ENCODE peak calls at places on chromosomes 2 and 18, in nine cellular contexts. G is breast epithelium, O is HCT116, T is NB4, N is A549, J is ovary, U is uterus, F is heart left ventricle, Y is transverse colon. A is an unnamed sample.

GRCh38 chr2:71071681-71072398 is 3.4 kb downstream of the NAGK start:
- DNase-seq in N (no peak), G (no peak), Y (peak), T (peak), J (no peak), F (no peak), O (no peak), U (no peak), A (peak)

GRCh38 chr18:67854340-67854739 is 337.8 kb upstream of the DSEL start:
- DNase-seq in O (no peak), Y (no peak), N (no peak), U (no peak), G (no peak), J (no peak), F (no peak), T (no peak), A (no peak)

GRCh38 chr2:48344441-48344756 is 185.6 kb upstream of the STON1 start:
- DNase-seq in U (no peak), F (no peak), O (no peak), T (no peak), Y (no peak), J (no peak), N (no peak), G (no peak), A (no peak)

GRCh38 chr2:231227309-231228162 is 29.1 kb downstream of the ARMC9 start:
- DNase-seq in Y (peak), O (peak), T (peak), F (peak), J (peak), G (no peak), N (peak), U (peak), A (peak)

GRCh38 chr2:185227391-185227790 is 511.2 kb upstream of the FSIP2 start:
- DNase-seq in N (no peak), J (no peak), T (no peak), U (no peak), Y (no peak), O (no peak), G (no peak), F (no peak), A (no peak)

GRCh38 chr2:126785862-126786261 is 112.8 kb upstream of the TEX51 start:
- DNase-seq in U (no peak), N (no peak), Y (no peak), O (no peak), T (no peak), G (no peak), J (no peak), F (no peak), A (no peak)

GRCh38 chr2:160871096-160871495 is 289.1 kb upstream of the TANK start:
- DNase-seq in N (no peak), G (no peak), Y (no peak), O (no peak), T (no peak), J (no peak), U (no peak), F (peak), A (no peak)

GRCh38 chr2:98175811-98176210 is 88.8 kb downstream of the VWA3B start:
- DNase-seq in J (no peak), G (no peak), Y (peak), O (peak), N (no peak), U (no peak), F (no peak), T (peak), A (peak)

GRCh38 chr18:69817335-69817935 is 130.2 kb downstream of the CD226 start:
- DNase-seq in F (no peak), Y (no peak), N (no peak), G (no peak), T (no peak), U (no peak), O (no peak), J (no peak), A (no peak)

GRCh38 chr2:154470386-154470785 is 228.1 kb upstream of the KCNJ3 start:
- DNase-seq in T (no peak), U (no peak), F (no peak), N (no peak), J (no peak), O (no peak), Y (no peak), G (no peak), A (no peak)

GRCh38 chr2:38626326-38627031 is 23.8 kb upstream of the HNRNPLL start:
- DNase-seq in N (no peak), O (no peak), F (no peak), G (no peak), J (no peak), T (peak), Y (no peak), U (no peak), A (peak)

GRCh38 chr18:76426738-76427305 is 68.2 kb downstream of the ZNF516 start:
- DNase-seq in U (peak), J (peak), F (no peak), N (peak), T (peak), Y (peak), G (no peak), O (peak), A (no peak)

GRCh38 chr2:144498215-144498614 is 21.7 kb downstream of the ZEB2 start:
- DNase-seq in F (no peak), N (no peak), J (no peak), U (no peak), O (no peak), Y (no peak), G (no peak), T (peak), A (no peak)

GRCh38 chr2:108604196-108604595 is 69.9 kb downstream of the LIMS1 start:
- DNase-seq in U (no peak), J (no peak), O (no peak), Y (no peak), F (no peak), G (no peak), T (peak), N (no peak), A (no peak)

GRCh38 chr2:23696163-23697045 is 230.5 kb downstream of the ATAD2B start:
- DNase-seq in O (no peak), T (no peak), G (peak), J (no peak), F (no peak), Y (no peak), U (no peak), N (no peak), A (no peak)

GRCh38 chr2:178530625-178531142 is 50.4 kb downstream of the PLEKHA3 start:
- DNase-seq in T (peak), O (no peak), U (no peak), G (no peak), J (no peak), Y (no peak), F (no peak), N (no peak), A (no peak)

GRCh38 chr2:113251118-113251517 is 27.6 kb downstream of the PAX8 start:
- DNase-seq in N (no peak), O (no peak), G (no peak), J (no peak), T (peak), U (no peak), F (no peak), Y (peak), A (peak)

GRCh38 chr18:12520442-12520992 is 112.8 kb downstream of the PRELID3A start:
- DNase-seq in T (no peak), Y (no peak), J (no peak), N (no peak), U (peak), F (no peak), O (no peak), G (no peak), A (no peak)

GRCh38 chr18:32714571-32715148 is 58.2 kb downstream of the KLHL14 start:
- DNase-seq in G (no peak), T (peak), O (peak), Y (peak), F (no peak), U (no peak), N (peak), J (no peak), A (no peak)

GRCh38 chr18:9392726-9393125 is 58.2 kb downstream of the TWSG1 start:
- DNase-seq in N (no peak), J (no peak), T (no peak), G (no peak), F (no peak), O (no peak), Y (no peak), U (no peak), A (no peak)

GRCh38 chr2:221896505-221897151 is 324.5 kb upstream of the EPHA4 start:
- DNase-seq in G (no peak), T (no peak), U (no peak), N (no peak), F (peak), Y (no peak), J (no peak), O (no peak), A (no peak)

GRCh38 chr2:467892-468630 is 180.2 kb upstream of the ALKAL2 start:
- DNase-seq in F (no peak), G (no peak), U (no peak), J (no peak), T (no peak), O (no peak), N (no peak), Y (no peak), A (no peak)

GRCh38 chr18:55586841-55587240 is 1.2 kb downstream of the TCF4 start:
- DNase-seq in Y (no peak), O (no peak), F (no peak), J (no peak), T (no peak), N (no peak), U (no peak), G (no peak), A (no peak)

GRCh38 chr18:54217624-54218023 is 6.8 kb downstream of the MBD2 start:
- DNase-seq in F (no peak), U (no peak), J (no peak), Y (no peak), N (no peak), T (no peak), O (no peak), G (no peak), A (no peak)

GRCh38 chr2:162025121-162025911 is 48.7 kb downstream of the DPP4 start:
- DNase-seq in U (no peak), T (no peak), Y (no peak), F (no peak), G (no peak), O (no peak), N (no peak), J (no peak), A (no peak)

GRCh38 chr2:102891261-102891660 is 129.4 kb downstream of the TMEM182 start:
- DNase-seq in U (no peak), T (peak), J (no peak), F (no peak), N (no peak), Y (no peak), O (no peak), G (no peak), A (no peak)

GRCh38 chr2:187415449-187415848 is 32.6 kb downstream of the CALCRL start:
- DNase-seq in U (no peak), Y (no peak), J (no peak), T (no peak), G (no peak), N (no peak), O (no peak), F (no peak), A (no peak)

GRCh38 chr2:190746971-190747761 is 98.3 kb downstream of the NAB1 start:
- DNase-seq in G (no peak), T (peak), J (no peak), Y (no peak), F (no peak), O (no peak), N (no peak), U (no peak), A (no peak)

GRCh38 chr2:207148025-207148424 is 17.7 kb downstream of the KLF7 start:
- DNase-seq in T (no peak), O (no peak), N (no peak), U (peak), J (no peak), Y (no peak), G (no peak), F (no peak), A (no peak)

GRCh38 chr2:38146302-38146916 is 70.5 kb upstream of the CYP1B1 start:
- DNase-seq in N (peak), U (peak), F (peak), T (peak), J (peak), Y (peak), O (peak), G (no peak), A (no peak)

GRCh38 chr2:10337449-10337848 is 34.7 kb downstream of the HPCAL1 start:
- DNase-seq in O (no peak), N (no peak), G (no peak), Y (no peak), U (no peak), J (no peak), T (no peak), F (no peak), A (no peak)

GRCh38 chr2:209348453-209348852 is 75.4 kb upstream of the MAP2 start:
- DNase-seq in J (no peak), T (no peak), O (no peak), G (no peak), U (no peak), F (no peak), N (no peak), Y (no peak), A (no peak)

GRCh38 chr18:49666045-49666444 is 104.2 kb downstream of the LIPG start:
- DNase-seq in T (peak), G (no peak), Y (no peak), O (no peak), F (no peak), J (no peak), U (no peak), N (no peak), A (no peak)

GRCh38 chr2:64204006-64204632 is 59.9 kb upstream of the PELI1 start:
- DNase-seq in G (no peak), N (no peak), O (no peak), J (peak), F (peak), T (peak), Y (peak), U (no peak), A (peak)

GRCh38 chr2:202681688-202682205 is 47.0 kb downstream of the FAM117B start:
- DNase-seq in T (no peak), N (no peak), U (no peak), J (no peak), O (no peak), F (no peak), Y (peak), G (no peak), A (no peak)

GRCh38 chr2:145421841-145422240 is 901.9 kb upstream of the ZEB2 start:
- DNase-seq in N (no peak), T (no peak), F (no peak), G (no peak), J (no peak), O (no peak), Y (no peak), U (no peak), A (no peak)

GRCh38 chr2:130891968-130892367 is 55.3 kb downstream of the ARHGEF4 start:
- DNase-seq in Y (no peak), N (no peak), T (no peak), O (no peak), F (no peak), U (no peak), G (no peak), J (no peak), A (no peak)

GRCh38 chr2:212249451-212249850 is 289.2 kb downstream of the ERBB4 start:
- DNase-seq in O (no peak), U (no peak), T (peak), J (no peak), Y (no peak), N (no peak), G (no peak), F (no peak), A (no peak)

DNA sequence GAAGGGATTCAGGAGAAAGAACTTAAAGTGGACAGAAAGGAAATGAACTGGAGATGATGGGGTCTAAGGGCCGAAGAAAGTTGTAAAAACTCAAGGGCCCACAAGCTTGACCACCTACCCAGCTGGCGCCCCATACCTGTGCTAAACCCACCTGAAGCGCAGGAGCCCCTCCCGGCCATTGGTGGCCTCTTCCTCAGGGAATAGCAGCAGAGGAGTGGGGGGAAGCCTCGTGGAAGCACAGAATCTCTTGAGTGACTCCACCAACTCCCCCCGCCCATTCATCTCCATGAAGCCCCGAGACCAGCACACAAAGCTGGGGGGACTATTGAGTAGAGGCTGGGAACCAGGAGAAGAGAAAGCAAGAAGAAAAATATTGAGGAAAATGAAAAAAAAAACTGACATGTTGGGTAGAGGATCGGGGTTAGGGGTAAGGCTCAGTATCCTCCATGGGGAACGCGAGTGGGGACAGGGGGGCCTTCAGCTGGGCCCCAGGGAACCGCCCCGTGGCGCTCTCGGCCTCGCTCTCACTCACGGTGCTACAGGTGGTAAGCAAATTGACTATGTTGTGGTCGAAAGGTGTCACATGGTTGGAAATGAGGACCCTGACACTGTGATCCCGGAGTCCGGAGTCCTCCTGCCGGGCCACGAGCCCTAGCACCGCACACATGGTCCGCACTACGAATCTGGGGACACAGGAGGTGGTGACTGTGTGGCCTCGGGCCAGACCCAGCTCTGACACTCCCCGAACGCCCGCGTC is 728 bp downstream of the AUP1 start:
- DNase-seq in Y (peak), O (no peak), N (no peak), U (no peak), F (no peak), J (no peak), G (no peak), T (no peak), A (no peak)
- TF ChIP-seq CTCF in Y (no peak), O (no peak), N (no peak), U (no peak), F (no peak), J (no peak), G (no peak), T (no peak), A (no peak)

GRCh38 chr2:218882463-218882821 is 1.8 kb downstream of the WNT10A start:
- DNase-seq in T (peak), O (no peak), N (no peak), Y (no peak), U (no peak), G (no peak), F (no peak), J (no peak), A (peak)

GRCh38 chr2:218881744-218882462 is 1.3 kb downstream of the WNT10A start:
- DNase-seq in N (no peak), J (no peak), O (no peak), T (no peak), F (no peak), U (no peak), Y (no peak), G (no peak), A (no peak)

GRCh38 chr2:218879881-218880748 is 537 bp upstream of the WNT10A start:
- DNase-seq in Y (peak), N (no peak), U (no peak), T (no peak), J (no peak), O (no peak), F (peak), G (no peak), A (peak)

GRCh38 chr2:218878941-218879761 is 1.5 kb upstream of the WNT10A start:
- DNase-seq in Y (peak), N (no peak), G (no peak), F (no peak), T (no peak), J (no peak), O (no peak), U (no peak), A (no peak)

GRCh38 chr2:218880749-218881594 is at the start of gene WNT10A:
- DNase-seq in G (no peak), O (no peak), F (no peak), N (no peak), J (no peak), T (no peak), Y (no peak), U (no peak), A (peak)
- H3K4me3 ChIP-seq in G (peak), O (peak), F (no peak), N (peak), J (peak), T (no peak), Y (no peak), U (no peak), A (peak)

GRCh38 chr2:201118121-201118956 is 2.4 kb downstream of the CFLAR start:
- DNase-seq in J (peak), T (peak), N (peak), U (peak), F (peak), Y (peak), G (peak), O (peak), A (peak)
- TF ChIP-seq POLR2A in J (peak), T (peak), N (peak), U (peak), F (no peak), Y (peak), G (no peak), O (no peak), A (no peak)

GRCh38 chr2:8662239-8662879 is 19.5 kb upstream of the ID2 start:
- DNase-seq in U (no peak), N (peak), J (no peak), T (no peak), O (peak), F (no peak), Y (no peak), G (no peak), A (no peak)
- TF ChIP-seq CTCF in U (no peak), N (peak), J (no peak), T (no peak), O (peak), F (no peak), Y (no peak), G (no peak), A (no peak)